ENCODE peak calls at places on chromosomes 4 and X, in six cellular contexts. N, G, V, T, X and Z are unnamed samples.

GRCh38 chrX:34487364-34487763 is 169.7 kb downstream of the TMEM47 start:
- DNase-seq in N (no peak), G (no peak), V (no peak), T (no peak), X (peak), Z (no peak)

GRCh38 chr4:90425893-90426292 is 298.7 kb downstream of the CCSER1 start:
- DNase-seq in N (no peak), G (no peak), V (no peak), T (no peak), X (peak), Z (no peak)

GRCh38 chrX:50100188-50100587 is 100.6 kb downstream of the AKAP4 start:
- DNase-seq in N (peak), G (no peak), V (no peak), T (peak), X (no peak), Z (no peak)

GRCh38 chr4:7041851-7042696 is 1.1 kb upstream of the TADA2B start:
- DNase-seq in N (peak), G (no peak), V (peak), T (no peak), X (no peak), Z (no peak)

GRCh38 chr4:189084671-189085070 is 856.0 kb upstream of the FRG1 start:
- DNase-seq in N (peak), G (no peak), V (no peak), T (no peak), X (no peak), Z (no peak)

GRCh38 chr4:80197132-80197573 is at the start of gene PRDM8:
- DNase-seq in N (peak), G (peak), V (no peak), T (peak), X (peak), Z (no peak)

GRCh38 chr4:86511590-86511989 is 82.5 kb upstream of the PTPN13 start:
- DNase-seq in N (no peak), G (no peak), V (no peak), T (no peak), X (no peak), Z (no peak)

GRCh38 chr4:82737354-82737753 is 61.2 kb downstream of the SCD5 start:
- DNase-seq in N (no peak), G (no peak), V (no peak), T (no peak), X (no peak), Z (no peak)

GRCh38 chr4:155809835-155810234 is 51.0 kb downstream of the GUCY1B1 start:
- DNase-seq in N (peak), G (peak), V (peak), T (peak), X (peak), Z (peak)

GRCh38 chr4:48212165-48212564 is 57.5 kb downstream of the TEC start:
- DNase-seq in N (peak), G (no peak), V (peak), T (no peak), X (no peak), Z (no peak)

GRCh38 chrX:68421651-68422050 is 11.6 kb downstream of the OPHN1 start:
- DNase-seq in N (no peak), G (peak), V (no peak), T (no peak), X (no peak), Z (no peak)

GRCh38 chr4:118865091-118865708 is 23.5 kb upstream of the SYNPO2 start:
- DNase-seq in N (peak), G (peak), V (peak), T (peak), X (peak), Z (no peak)

GRCh38 chr4:183797041-183797444 is 108.1 kb upstream of the STOX2 start:
- DNase-seq in N (no peak), G (no peak), V (no peak), T (peak), X (no peak), Z (no peak)

GRCh38 chr4:128782076-128782715 is 27.3 kb upstream of the JADE1 start:
- DNase-seq in N (no peak), G (peak), V (peak), T (peak), X (no peak), Z (no peak)

GRCh38 chr4:37825943-37826281 is 574 bp upstream of the PGM2 start:
- DNase-seq in N (peak), G (no peak), V (no peak), T (no peak), X (no peak), Z (no peak)

GRCh38 chrX:123924181-123924580 is 37.3 kb upstream of the STAG2 start:
- DNase-seq in N (no peak), G (no peak), V (no peak), T (no peak), X (no peak), Z (no peak)

GRCh38 chrX:20388594-20388993 is 121.9 kb upstream of the RPS6KA3 start:
- DNase-seq in N (no peak), G (no peak), V (no peak), T (no peak), X (no peak), Z (no peak)

GRCh38 chr4:25970691-25971427 is 56.8 kb downstream of the SMIM20 start:
- DNase-seq in N (no peak), G (no peak), V (no peak), T (no peak), X (peak), Z (no peak)